ENCODE peak calls at places on chromosomes 12 and 14, in five cellular contexts. C, F, R, S and J are unnamed samples.

GRCh38 chr14:99878563-99878962 is 85.3 kb downstream of the EML1 start:
- DNase-seq in C (no peak), F (no peak), R (no peak), S (no peak), J (no peak)

GRCh38 chr12:12327802-12328201 is 22.2 kb downstream of the MANSC1 start:
- DNase-seq in C (peak; percentile 65), F (peak; percentile 36), R (peak; percentile 55), S (peak; percentile 25), J (no peak)

GRCh38 chr12:68406134-68406576 is 74.0 kb upstream of the MDM1 start:
- DNase-seq in C (peak; percentile 10), F (no peak), R (peak; percentile 25), S (no peak), J (peak; percentile 18)

GRCh38 chr12:42893802-42894201 is 304.3 kb upstream of the PRICKLE1 start:
- DNase-seq in C (no peak), F (no peak), R (no peak), S (no peak), J (no peak)

GRCh38 chr12:120903818-120904773 is at the start of gene SPPL3:
- DNase-seq in C (peak; percentile 75), F (peak; percentile 95), R (peak; percentile 87), S (peak; percentile 43), J (peak; percentile 94)

GRCh38 chr14:31080060-31080459 is 53.9 kb upstream of the STRN3 start:
- DNase-seq in C (no peak), F (no peak), R (no peak), S (no peak), J (no peak)

GRCh38 chr12:77202457-77203060 is 137.2 kb upstream of the E2F7 start:
- DNase-seq in C (no peak), F (no peak), R (no peak), S (no peak), J (no peak)

GRCh38 chr12:79455314-79455713 is 235.4 kb downstream of the PAWR start:
- DNase-seq in C (no peak), F (no peak), R (no peak), S (no peak), J (no peak)

GRCh38 chr12:122868471-122869177 is 27.3 kb downstream of the VPS37B start:
- DNase-seq in C (no peak), F (no peak), R (no peak), S (no peak), J (no peak)

GRCh38 chr12:1117371-1117770 is 126.3 kb downstream of the ERC1 start:
- DNase-seq in C (no peak), F (no peak), R (no peak), S (no peak), J (no peak)

GRCh38 chr12:104504151-104504550 is 47.4 kb downstream of the CHST11 start:
- DNase-seq in C (no peak), F (no peak), R (no peak), S (no peak), J (no peak)

GRCh38 chr12:116381744-116382455 is 104.4 kb upstream of the MED13L start:
- DNase-seq in C (no peak), F (no peak), R (peak; percentile 87), S (no peak), J (peak; percentile 58)

GRCh38 chr14:22977684-22978486 is 4.5 kb downstream of the AJUBA start:
- DNase-seq in C (peak; percentile 100), F (peak; percentile 28), R (peak; percentile 80), S (no peak), J (peak; percentile 87)

GRCh38 chr12:18861287-18861858 is 123.5 kb downstream of the CAPZA3 start:
- DNase-seq in C (peak; percentile 29), F (peak; percentile 2), R (no peak), S (no peak), J (no peak)

GRCh38 chr14:73729015-73729330 is 14.8 kb upstream of the PNMA1 start:
- DNase-seq in C (no peak), F (no peak), R (no peak), S (no peak), J (no peak)

GRCh38 chr12:88351121-88351520 is 209.0 kb downstream of the TMTC3 start:
- DNase-seq in C (no peak), F (no peak), R (no peak), S (no peak), J (no peak)

GRCh38 chr12:46535907-46536306 is 163.3 kb upstream of the SLC38A2 start:
- DNase-seq in C (no peak), F (no peak), R (no peak), S (no peak), J (no peak)

GRCh38 chr14:45252356-45253069 is 489 bp downstream of the MIS18BP1 start:
- DNase-seq in C (no peak), F (no peak), R (no peak), S (no peak), J (no peak)

GRCh38 chr12:114501474-114501807 is 95.5 kb upstream of the TBX5 start:
- DNase-seq in C (no peak), F (no peak), R (no peak), S (no peak), J (no peak)

GRCh38 chr12:10304161-10304574 is 3.5 kb upstream of the KLRD1 start:
- DNase-seq in C (no peak), F (no peak), R (no peak), S (no peak), J (no peak)

GRCh38 chr14:66345986-66346385 is 140.2 kb upstream of the CCDC196 start:
- DNase-seq in C (no peak), F (no peak), R (no peak), S (no peak), J (no peak)

GRCh38 chr14:75591331-75591946 is 13.0 kb downstream of the FLVCR2 start:
- DNase-seq in C (no peak), F (no peak), R (no peak), S (no peak), J (no peak)

GRCh38 chr12:14258468-14258947 is 107.0 kb upstream of the ATF7IP start:
- DNase-seq in C (no peak), F (no peak), R (no peak), S (no peak), J (no peak)

GRCh38 chr12:13941258-13942249 is 39.8 kb downstream of the GRIN2B start:
- DNase-seq in C (peak; percentile 76), F (peak; percentile 15), R (peak; percentile 87), S (no peak), J (peak; percentile 74)

GRCh38 chr12:7712841-7713442 is 1.7 kb downstream of the DPPA3 start:
- DNase-seq in C (no peak), F (no peak), R (no peak), S (no peak), J (peak; percentile 35)

GRCh38 chr12:48925218-48925871 is at the start of gene FKBP11:
- DNase-seq in C (no peak), F (no peak), R (peak; percentile 68), S (peak; percentile 30), J (peak; percentile 80)

DNA sequence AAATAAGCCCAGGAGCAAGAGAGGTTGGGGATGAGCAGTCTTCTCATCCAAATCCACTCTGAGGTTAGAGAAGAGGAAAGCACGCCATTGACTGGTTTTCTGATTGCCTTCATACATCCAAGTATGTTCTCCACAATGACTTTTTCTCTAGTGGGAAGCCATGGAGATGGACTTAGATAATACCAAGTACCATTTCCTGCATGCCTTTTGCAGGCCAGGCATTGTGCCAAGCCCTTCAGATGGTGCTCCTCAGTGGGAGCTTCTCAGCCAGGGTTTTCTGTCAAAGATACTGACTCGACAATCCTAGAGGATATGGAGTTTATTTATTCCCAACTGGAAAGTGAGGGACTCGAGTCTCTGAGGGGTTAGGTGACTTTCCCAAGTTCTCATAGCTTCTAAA is 218.0 kb downstream of the ZFP36L1 start:
- DNase-seq in C (no peak), F (no peak), R (no peak), S (no peak), J (no peak)
- TF ChIP-seq ESRRA in C (no peak), F (no peak), R (no peak), S (no peak), J (no peak)

GRCh38 chr12:106249411-106250135 is 1.8 kb upstream of the CKAP4 start:
- DNase-seq in C (no peak), F (no peak), R (no peak), S (peak; percentile 53), J (no peak)

GRCh38 chr12:106246891-106247730 is 709 bp downstream of the CKAP4 start:
- DNase-seq in C (no peak), F (no peak), R (peak; percentile 67), S (no peak), J (peak; percentile 49)

GRCh38 chr12:106248849-106249371 is 1.1 kb upstream of the CKAP4 start:
- DNase-seq in C (no peak), F (no peak), R (no peak), S (no peak), J (no peak)

GRCh38 chr12:106247731-106248176 is at the start of gene CKAP4:
- DNase-seq in C (peak; percentile 30), F (peak; percentile 35), R (peak; percentile 65), S (no peak), J (peak; percentile 65)

GRCh38 chr12:106248177-106248848 is 493 bp upstream of the CKAP4 start:
- DNase-seq in C (peak; percentile 19), F (no peak), R (peak; percentile 67), S (no peak), J (peak; percentile 53)
- TF ChIP-seq ESRRA in C (peak; percentile 26), F (no peak), R (no peak), S (no peak), J (no peak)

DNA sequence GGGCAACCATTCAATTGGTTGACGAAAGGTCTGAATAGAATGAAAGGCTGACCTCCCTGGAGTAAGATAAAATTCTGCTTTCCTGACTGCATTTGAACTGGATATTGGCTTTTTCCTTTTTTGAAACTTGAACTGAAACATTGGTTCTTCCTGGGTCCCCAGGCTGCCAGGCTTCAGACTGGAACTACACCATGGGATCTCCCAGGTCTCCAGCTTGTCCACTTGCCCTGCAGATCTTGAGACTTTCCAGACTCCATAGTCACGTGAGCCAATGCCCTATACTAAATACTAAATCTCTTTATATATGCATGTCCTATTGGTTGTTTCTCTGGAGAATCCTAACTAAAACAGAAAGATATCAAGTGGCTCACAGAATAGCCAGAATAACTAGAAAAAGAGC is 118.7 kb upstream of the KRR1 start:
- DNase-seq in C (no peak), F (no peak), R (no peak), S (no peak), J (no peak)
- TF ChIP-seq ESRRA in C (no peak), F (no peak), R (no peak), S (no peak), J (no peak)

DNA sequence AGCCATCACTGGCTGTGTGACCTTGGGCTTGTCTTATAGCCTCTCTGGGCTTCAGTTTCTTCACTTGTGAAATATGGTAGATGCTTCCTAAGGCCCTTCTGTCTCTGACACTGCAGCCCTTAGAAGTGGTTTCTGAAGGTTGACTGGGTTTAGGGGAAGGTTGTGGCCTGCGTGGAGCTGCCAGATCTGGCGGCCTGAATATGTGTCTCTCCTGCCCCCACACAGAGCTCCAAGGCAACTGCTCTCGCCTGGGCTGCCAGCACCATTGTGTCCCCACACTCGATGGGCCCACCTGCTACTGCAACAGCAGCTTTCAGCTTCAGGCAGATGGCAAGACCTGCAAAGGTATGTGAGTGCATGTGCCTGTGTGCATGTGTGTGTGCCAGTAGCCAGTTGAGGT is 4.0 kb downstream of the LRP1-AS start:
- DNase-seq in C (no peak), F (no peak), R (no peak), S (no peak), J (no peak)
- TF ChIP-seq ESRRA in C (no peak), F (no peak), R (no peak), S (no peak), J (no peak)

GRCh38 chr14:101960225-101960624 is 4.1 kb upstream of the DYNC1H1 start:
- DNase-seq in C (peak; percentile 40), F (peak; percentile 42), R (no peak), S (no peak), J (peak; percentile 44)
- TF ChIP-seq ESRRA in C (no peak), F (peak; percentile 28), R (no peak), S (no peak), J (no peak)

GRCh38 chr12:89383235-89384049 is 31.1 kb upstream of the DUSP6 start:
- DNase-seq in C (peak; percentile 89), F (no peak), R (no peak), S (no peak), J (no peak)
- TF ChIP-seq ESRRA in C (peak; percentile 51), F (no peak), R (no peak), S (no peak), J (no peak)